ENCODE peak calls at places on chromosome 18, in nine cellular contexts. One of them, this sample, is unnamed.

GRCh38 chr18:8734496-8734895 is 29.1 kb downstream of the MTCL1 start:
- DNase-seq in endodermal cell: no peak
- DNase-seq in neural progenitor cell: no peak
- DNase-seq in SK-N-SH: no peak
- DNase-seq in mesendoderm: no peak
- DNase-seq in fibroblast of lung: no peak
- DNase-seq in PC-3: no peak
- DNase-seq in IMR-90: no peak
- DNase-seq in colonic mucosa: no peak
- DNase-seq in this sample: no peak

GRCh38 chr18:55301196-55301540 is 286.8 kb downstream of the TCF4 start:
- DNase-seq in endodermal cell: no peak
- DNase-seq in IMR-90: peak
- DNase-seq in mesendoderm: no peak
- DNase-seq in neural progenitor cell: peak
- DNase-seq in SK-N-SH: no peak
- DNase-seq in colonic mucosa: no peak
- DNase-seq in PC-3: no peak
- DNase-seq in fibroblast of lung: no peak
- DNase-seq in this sample: no peak

GRCh38 chr18:72324677-72325076 is 219.5 kb downstream of the CBLN2 start:
- DNase-seq in neural progenitor cell: no peak
- DNase-seq in PC-3: no peak
- DNase-seq in SK-N-SH: no peak
- DNase-seq in mesendoderm: no peak
- DNase-seq in IMR-90: no peak
- DNase-seq in endodermal cell: no peak
- DNase-seq in fibroblast of lung: no peak
- DNase-seq in colonic mucosa: no peak
- DNase-seq in this sample: no peak

GRCh38 chr18:75612491-75612890 is 185.0 kb upstream of the SMIM21 start:
- DNase-seq in SK-N-SH: no peak
- DNase-seq in colonic mucosa: no peak
- DNase-seq in fibroblast of lung: no peak
- DNase-seq in IMR-90: no peak
- DNase-seq in neural progenitor cell: no peak
- DNase-seq in PC-3: no peak
- DNase-seq in endodermal cell: no peak
- DNase-seq in mesendoderm: peak
- DNase-seq in this sample: no peak

GRCh38 chr18:40866013-40866644 is 1088.9 kb upstream of the PIK3C3 start:
- DNase-seq in endodermal cell: no peak
- DNase-seq in neural progenitor cell: no peak
- DNase-seq in mesendoderm: peak
- DNase-seq in colonic mucosa: no peak
- DNase-seq in fibroblast of lung: peak
- DNase-seq in SK-N-SH: no peak
- DNase-seq in IMR-90: no peak
- DNase-seq in PC-3: no peak
- DNase-seq in this sample: peak

GRCh38 chr18:28086530-28087172 is 90.3 kb downstream of the CDH2 start:
- DNase-seq in colonic mucosa: no peak
- DNase-seq in PC-3: no peak
- DNase-seq in IMR-90: peak
- DNase-seq in endodermal cell: no peak
- DNase-seq in fibroblast of lung: peak
- DNase-seq in SK-N-SH: no peak
- DNase-seq in neural progenitor cell: peak
- DNase-seq in mesendoderm: no peak
- DNase-seq in this sample: no peak

GRCh38 chr18:3449702-3450357 is at the start of gene TGIF1:
- DNase-seq in endodermal cell: peak
- DNase-seq in colonic mucosa: peak
- DNase-seq in neural progenitor cell: peak
- DNase-seq in fibroblast of lung: peak
- DNase-seq in mesendoderm: peak
- DNase-seq in SK-N-SH: peak
- DNase-seq in PC-3: peak
- DNase-seq in IMR-90: peak
- DNase-seq in this sample: peak

GRCh38 chr18:70220628-70221027 is 15.1 kb upstream of the RTTN start:
- DNase-seq in fibroblast of lung: no peak
- DNase-seq in endodermal cell: no peak
- DNase-seq in PC-3: no peak
- DNase-seq in neural progenitor cell: no peak
- DNase-seq in colonic mucosa: no peak
- DNase-seq in mesendoderm: no peak
- DNase-seq in SK-N-SH: no peak
- DNase-seq in IMR-90: no peak
- DNase-seq in this sample: no peak

GRCh38 chr18:43935051-43935412 is 657.7 kb upstream of the SYT4 start:
- DNase-seq in endodermal cell: no peak
- DNase-seq in PC-3: no peak
- DNase-seq in IMR-90: peak
- DNase-seq in mesendoderm: no peak
- DNase-seq in SK-N-SH: no peak
- DNase-seq in colonic mucosa: no peak
- DNase-seq in neural progenitor cell: no peak
- DNase-seq in fibroblast of lung: peak
- DNase-seq in this sample: no peak

GRCh38 chr18:34650121-34650545 is 60.0 kb upstream of the DTNA start:
- DNase-seq in SK-N-SH: no peak
- DNase-seq in colonic mucosa: no peak
- DNase-seq in endodermal cell: no peak
- DNase-seq in PC-3: peak
- DNase-seq in IMR-90: peak
- DNase-seq in fibroblast of lung: peak
- DNase-seq in mesendoderm: no peak
- DNase-seq in neural progenitor cell: no peak
- DNase-seq in this sample: no peak

GRCh38 chr18:61635901-61636528 is 256.8 kb downstream of the RNF152 start:
- DNase-seq in fibroblast of lung: peak
- DNase-seq in IMR-90: peak
- DNase-seq in mesendoderm: peak
- DNase-seq in colonic mucosa: peak
- DNase-seq in SK-N-SH: peak
- DNase-seq in PC-3: peak
- DNase-seq in endodermal cell: peak
- DNase-seq in neural progenitor cell: peak
- DNase-seq in this sample: peak

GRCh38 chr18:34592961-34593382 is 117.1 kb upstream of the DTNA start:
- DNase-seq in SK-N-SH: no peak
- DNase-seq in neural progenitor cell: peak
- DNase-seq in PC-3: no peak
- DNase-seq in colonic mucosa: no peak
- DNase-seq in endodermal cell: peak
- DNase-seq in fibroblast of lung: peak
- DNase-seq in IMR-90: peak
- DNase-seq in mesendoderm: peak
- DNase-seq in this sample: peak

GRCh38 chr18:76844742-76845477 is 22.6 kb downstream of the ZNF236 start:
- DNase-seq in IMR-90: peak
- DNase-seq in fibroblast of lung: peak
- DNase-seq in PC-3: peak
- DNase-seq in neural progenitor cell: no peak
- DNase-seq in mesendoderm: no peak
- DNase-seq in colonic mucosa: no peak
- DNase-seq in SK-N-SH: no peak
- DNase-seq in endodermal cell: no peak
- DNase-seq in this sample: no peak

GRCh38 chr18:24380163-24380747 is 17.4 kb downstream of the OSBPL1A start:
- DNase-seq in endodermal cell: peak
- DNase-seq in mesendoderm: peak
- DNase-seq in IMR-90: no peak
- DNase-seq in neural progenitor cell: no peak
- DNase-seq in PC-3: no peak
- DNase-seq in colonic mucosa: no peak
- DNase-seq in SK-N-SH: no peak
- DNase-seq in fibroblast of lung: no peak
- DNase-seq in this sample: no peak

GRCh38 chr18:26190506-26190905 is 35.7 kb upstream of the TAF4B start:
- DNase-seq in colonic mucosa: no peak
- DNase-seq in endodermal cell: no peak
- DNase-seq in neural progenitor cell: no peak
- DNase-seq in fibroblast of lung: no peak
- DNase-seq in SK-N-SH: no peak
- DNase-seq in PC-3: no peak
- DNase-seq in IMR-90: no peak
- DNase-seq in mesendoderm: no peak
- DNase-seq in this sample: no peak

GRCh38 chr18:76715012-76715608 is 107.2 kb upstream of the ZNF236 start:
- DNase-seq in PC-3: no peak
- DNase-seq in fibroblast of lung: no peak
- DNase-seq in SK-N-SH: no peak
- DNase-seq in colonic mucosa: no peak
- DNase-seq in mesendoderm: no peak
- DNase-seq in endodermal cell: no peak
- DNase-seq in neural progenitor cell: no peak
- DNase-seq in IMR-90: no peak
- DNase-seq in this sample: no peak

GRCh38 chr18:55588001-55588875 is at the start of gene TCF4:
- DNase-seq in fibroblast of lung: peak
- DNase-seq in SK-N-SH: peak
- DNase-seq in endodermal cell: peak
- DNase-seq in colonic mucosa: peak
- DNase-seq in PC-3: peak
- DNase-seq in neural progenitor cell: peak
- DNase-seq in mesendoderm: peak
- DNase-seq in IMR-90: peak
- DNase-seq in this sample: peak

GRCh38 chr18:24322594-24323136 is 75.0 kb downstream of the OSBPL1A start:
- DNase-seq in colonic mucosa: no peak
- DNase-seq in SK-N-SH: no peak
- DNase-seq in mesendoderm: no peak
- DNase-seq in PC-3: peak
- DNase-seq in endodermal cell: no peak
- DNase-seq in IMR-90: peak
- DNase-seq in neural progenitor cell: no peak
- DNase-seq in fibroblast of lung: peak
- DNase-seq in this sample: no peak

GRCh38 chr18:657311-657997 is at the start of gene TYMS:
- DNase-seq in mesendoderm: peak
- DNase-seq in endodermal cell: peak
- DNase-seq in IMR-90: peak
- DNase-seq in colonic mucosa: peak
- DNase-seq in neural progenitor cell: peak
- DNase-seq in SK-N-SH: peak
- DNase-seq in PC-3: peak
- DNase-seq in fibroblast of lung: peak
- DNase-seq in this sample: peak

GRCh38 chr18:7559709-7560319 is 7.3 kb upstream of the PTPRM start:
- DNase-seq in SK-N-SH: no peak
- DNase-seq in endodermal cell: peak
- DNase-seq in fibroblast of lung: no peak
- DNase-seq in IMR-90: no peak
- DNase-seq in PC-3: peak
- DNase-seq in colonic mucosa: no peak
- DNase-seq in neural progenitor cell: no peak
- DNase-seq in mesendoderm: no peak
- DNase-seq in this sample: no peak

DNA sequence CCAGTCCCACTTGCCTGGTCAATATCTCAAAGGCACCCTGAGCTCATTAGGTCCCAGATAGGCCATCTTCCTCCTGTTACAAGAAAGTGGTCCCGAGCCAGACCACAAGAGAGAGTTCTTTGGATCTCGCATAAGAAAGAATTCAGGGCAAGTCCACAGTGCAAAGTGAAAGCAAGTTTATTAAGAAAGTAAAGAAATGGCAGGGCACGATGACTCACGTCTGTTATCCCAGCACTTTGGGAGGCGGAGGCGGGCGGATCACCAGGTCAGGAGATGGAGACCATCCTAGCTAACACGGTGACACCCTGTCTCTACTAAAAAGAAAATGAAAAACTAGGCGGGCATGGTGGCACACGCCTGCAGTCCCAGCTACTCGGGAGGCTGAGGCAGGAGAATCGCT is 10.8 kb upstream of the SMAD7 start:
- DNase-seq in SK-N-SH: no peak
- DNase-seq in mesendoderm: no peak
- DNase-seq in PC-3: no peak
- DNase-seq in IMR-90: peak
- DNase-seq in fibroblast of lung: peak
- DNase-seq in endodermal cell: no peak
- DNase-seq in neural progenitor cell: no peak
- DNase-seq in colonic mucosa: no peak
- DNase-seq in this sample: no peak
- H3K9ac ChIP-seq in SK-N-SH: no peak
- H3K9ac ChIP-seq in mesendoderm: no peak
- H3K9ac ChIP-seq in PC-3: no peak
- H3K9ac ChIP-seq in IMR-90: no peak
- H3K9ac ChIP-seq in fibroblast of lung: no peak
- H3K9ac ChIP-seq in endodermal cell: no peak
- H3K9ac ChIP-seq in neural progenitor cell: no peak
- H3K9ac ChIP-seq in colonic mucosa: no peak
- H3K9ac ChIP-seq in this sample: no peak

DNA sequence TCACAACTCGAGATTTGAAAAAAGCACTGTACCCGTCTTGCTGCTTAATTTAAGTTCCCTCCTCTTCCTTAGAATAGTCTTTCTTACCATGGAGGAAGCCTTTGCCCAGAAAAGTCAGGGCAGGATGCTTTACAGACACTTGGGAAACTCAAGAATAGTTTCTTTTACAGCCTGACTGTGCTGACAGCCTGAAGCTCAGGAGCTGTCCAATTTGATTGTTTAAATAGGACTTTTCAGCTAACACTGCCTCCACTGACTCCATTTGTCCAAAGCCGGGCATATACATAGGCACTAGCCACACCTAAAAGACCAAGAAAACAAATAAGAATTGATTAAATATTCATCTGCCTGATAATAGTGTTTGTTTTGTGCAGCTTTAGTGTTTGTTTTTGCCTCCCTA is 110.9 kb upstream of the L3MBTL4 start:
- DNase-seq in endodermal cell: no peak
- DNase-seq in mesendoderm: no peak
- DNase-seq in neural progenitor cell: no peak
- DNase-seq in colonic mucosa: no peak
- DNase-seq in SK-N-SH: no peak
- DNase-seq in IMR-90: no peak
- DNase-seq in PC-3: peak
- DNase-seq in fibroblast of lung: no peak
- DNase-seq in this sample: no peak
- H3K9ac ChIP-seq in endodermal cell: no peak
- H3K9ac ChIP-seq in mesendoderm: no peak
- H3K9ac ChIP-seq in neural progenitor cell: no peak
- H3K9ac ChIP-seq in colonic mucosa: no peak
- H3K9ac ChIP-seq in SK-N-SH: no peak
- H3K9ac ChIP-seq in IMR-90: no peak
- H3K9ac ChIP-seq in PC-3: no peak
- H3K9ac ChIP-seq in fibroblast of lung: no peak
- H3K9ac ChIP-seq in this sample: no peak

GRCh38 chr18:58559427-58560186 is 69.3 kb downstream of the ALPK2 start:
- DNase-seq in colonic mucosa: no peak
- DNase-seq in neural progenitor cell: no peak
- DNase-seq in IMR-90: peak
- DNase-seq in endodermal cell: no peak
- DNase-seq in mesendoderm: no peak
- DNase-seq in PC-3: no peak
- DNase-seq in SK-N-SH: no peak
- DNase-seq in fibroblast of lung: peak
- DNase-seq in this sample: no peak
- H3K9ac ChIP-seq in colonic mucosa: no peak
- H3K9ac ChIP-seq in neural progenitor cell: no peak
- H3K9ac ChIP-seq in IMR-90: no peak
- H3K9ac ChIP-seq in endodermal cell: no peak
- H3K9ac ChIP-seq in mesendoderm: no peak
- H3K9ac ChIP-seq in PC-3: no peak
- H3K9ac ChIP-seq in SK-N-SH: no peak
- H3K9ac ChIP-seq in fibroblast of lung: no peak
- H3K9ac ChIP-seq in this sample: no peak

GRCh38 chr18:45686892-45687611 is 36.9 kb upstream of the SLC14A1 start:
- DNase-seq in fibroblast of lung: no peak
- DNase-seq in endodermal cell: peak
- DNase-seq in mesendoderm: no peak
- DNase-seq in SK-N-SH: no peak
- DNase-seq in IMR-90: no peak
- DNase-seq in colonic mucosa: no peak
- DNase-seq in PC-3: no peak
- DNase-seq in neural progenitor cell: no peak
- DNase-seq in this sample: no peak
- H3K9ac ChIP-seq in fibroblast of lung: no peak
- H3K9ac ChIP-seq in endodermal cell: no peak
- H3K9ac ChIP-seq in mesendoderm: no peak
- H3K9ac ChIP-seq in SK-N-SH: no peak
- H3K9ac ChIP-seq in IMR-90: no peak
- H3K9ac ChIP-seq in colonic mucosa: no peak
- H3K9ac ChIP-seq in PC-3: no peak
- H3K9ac ChIP-seq in neural progenitor cell: no peak
- H3K9ac ChIP-seq in this sample: no peak

This sample was measured in H9.